ENCODE peak calls at places on chromosomes 11 and 22, in nine cellular contexts. F is D341Med; E is ovary; I is activated CD4-positive, alpha-beta T cell treated with anti-CD3 and anti-CD28 coated beads, Interleukin-2, amount 50 U/mL, for 48 hours; V is Calu3; P is A549; G is fibroblast of gingiva; N is effector CD4-positive, alpha-beta T cell; Y is Ammon's horn. W is an unnamed sample.

GRCh38 chr11:111303476-111303875 is 5.1 kb downstream of the POU2AF3 start:
- DNase-seq in F (no peak), E (no peak), I (no peak), V (peak; percentile 57), P (peak; percentile 62), G (no peak), N (no peak), Y (no peak), W (no peak)

GRCh38 chr22:35425971-35426800 is 26.2 kb downstream of the MCM5 start:
- DNase-seq in F (no peak), E (no peak), I (no peak), V (no peak), P (no peak), G (peak; percentile 5), N (no peak), Y (no peak), W (peak; percentile 12)

GRCh38 chr22:38043151-38044039 is 13.8 kb upstream of the PICK1 start:
- DNase-seq in F (no peak), E (no peak), I (no peak), V (no peak), P (no peak), G (no peak), N (no peak), Y (no peak), W (no peak)

GRCh38 chr11:4025957-4026324 is 68.7 kb upstream of the RRM1 start:
- DNase-seq in F (no peak), E (no peak), I (no peak), V (no peak), P (no peak), G (peak; percentile 35), N (no peak), Y (no peak), W (peak; percentile 28)

GRCh38 chr11:128205796-128206195 is 381.6 kb downstream of the ETS1 start:
- DNase-seq in F (no peak), E (no peak), I (no peak), V (peak; percentile 28), P (no peak), G (no peak), N (no peak), Y (no peak), W (no peak)

GRCh38 chr22:36395922-36396321 is 8.2 kb upstream of the MYH9 start:
- DNase-seq in F (no peak), E (no peak), I (no peak), V (no peak), P (peak; percentile 65), G (no peak), N (no peak), Y (no peak), W (no peak)

GRCh38 chr22:47199949-47200272 is 437.5 kb downstream of the TBC1D22A start:
- DNase-seq in F (no peak), E (no peak), I (no peak), V (no peak), P (no peak), G (no peak), N (no peak), Y (no peak), W (no peak)

GRCh38 chr11:63641727-63642126 is 27.5 kb upstream of the PLAAT3 start:
- DNase-seq in F (no peak), E (no peak), I (no peak), V (no peak), P (no peak), G (peak; percentile 16), N (no peak), Y (no peak), W (peak; percentile 11)

GRCh38 chr22:35344956-35345690 is 35.8 kb upstream of the HMOX1 start:
- DNase-seq in F (no peak), E (no peak), I (no peak), V (no peak), P (no peak), G (no peak), N (no peak), Y (no peak), W (no peak)

GRCh38 chr11:97202613-97203292 is 812.9 kb downstream of the JRKL start:
- DNase-seq in F (no peak), E (no peak), I (no peak), V (no peak), P (no peak), G (no peak), N (no peak), Y (no peak), W (no peak)

GRCh38 chr11:67615455-67616430 is 9.0 kb downstream of the NDUFV1 start:
- DNase-seq in F (peak; percentile 78), E (peak; percentile 26), I (peak; percentile 82), V (peak; percentile 72), P (peak; percentile 55), G (no peak), N (no peak), Y (no peak), W (no peak)